ENCODE peak calls at places on chromosomes 3 and 15, in four cellular contexts. N is heart right ventricle, Z is foreskin keratinocyte, L is Panc1. B is an unnamed sample.

GRCh38 chr3:188362405-188362831 is 208.5 kb downstream of the LPP start:
- ATAC-seq in N (no peak), Z (peak), L (peak), B (no peak)

GRCh38 chr3:52724511-52724910 is 18.6 kb downstream of the SPCS1 start:
- ATAC-seq in Z (no peak), L (no peak), N (no peak), B (no peak)

GRCh38 chr3:6125520-6125919 is 735.4 kb upstream of the GRM7 start:
- ATAC-seq in N (no peak), Z (no peak), L (no peak), B (no peak)

GRCh38 chr3:133445111-133445510 is 45.3 kb downstream of the BFSP2 start:
- ATAC-seq in N (no peak), Z (no peak), L (no peak), B (no peak)

GRCh38 chr15:78790027-78790426 is 21.2 kb downstream of the ADAMTS7 start:
- ATAC-seq in L (peak), N (peak), Z (no peak), B (no peak)

GRCh38 chr3:72127843-72128242 is 342.9 kb upstream of the PROK2 start:
- ATAC-seq in Z (peak), N (no peak), L (no peak), B (no peak)

GRCh38 chr3:425094-425493 is 228.5 kb downstream of the CHL1 start:
- ATAC-seq in N (no peak), Z (no peak), L (no peak), B (no peak)

GRCh38 chr3:5294360-5294759 is 106.9 kb downstream of the EDEM1 start:
- ATAC-seq in N (no peak), L (no peak), Z (peak), B (no peak)

GRCh38 chr15:90231028-90232017 is 2.4 kb downstream of the CIB1 start:
- ATAC-seq in L (peak), Z (no peak), N (no peak), B (no peak)

GRCh38 chr15:25712961-25713355 is 150.2 kb downstream of the ATP10A start:
- ATAC-seq in Z (no peak), L (no peak), N (no peak), B (no peak)

GRCh38 chr15:101254157-101255065 is 2.6 kb upstream of the CHSY1 start:
- ATAC-seq in Z (no peak), L (no peak), N (no peak), B (no peak)

DNA sequence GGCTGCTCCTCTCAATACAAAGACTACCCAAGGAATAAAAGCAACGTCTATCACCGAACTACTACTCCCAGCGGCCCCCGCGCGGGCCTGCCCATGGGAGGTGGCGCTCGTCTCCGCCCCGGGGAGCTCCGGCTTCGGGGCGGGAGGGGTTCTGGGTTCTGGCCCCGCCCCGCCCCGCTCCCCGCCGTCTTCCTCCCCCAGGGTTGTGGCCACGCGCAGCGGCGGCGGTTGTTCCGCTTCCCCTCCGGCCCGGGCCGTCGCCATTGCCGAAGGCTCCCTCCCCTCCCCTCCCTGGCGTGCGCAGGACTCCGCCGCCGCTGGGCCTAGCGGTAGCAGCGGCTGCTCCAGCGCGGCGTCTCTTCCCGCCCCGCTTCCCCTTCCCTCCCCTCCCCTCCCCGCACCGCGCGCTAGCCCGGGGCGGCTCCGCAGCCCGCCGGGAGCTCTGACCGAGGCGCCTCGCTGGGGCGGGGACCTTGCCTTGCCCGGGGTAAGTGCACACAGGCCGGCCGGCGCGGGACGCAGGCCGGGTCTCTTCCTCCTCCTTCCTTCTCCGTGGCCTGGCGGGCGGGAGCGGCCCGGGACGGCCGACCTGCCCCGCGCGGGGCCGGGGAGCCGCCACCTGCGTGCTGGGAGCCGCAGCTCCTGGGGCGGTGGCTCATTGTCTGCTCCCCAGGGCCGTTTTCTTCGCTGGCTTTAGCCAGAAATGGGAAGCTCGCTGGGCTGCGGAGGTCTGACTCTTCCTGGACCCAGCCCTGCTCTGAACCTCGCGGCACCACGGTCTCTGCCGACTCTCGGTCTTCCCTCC is at the start of gene PAK2:
- ATAC-seq in L (peak), Z (peak), N (peak), B (peak)
- TF ChIP-seq CTCF in L (no peak), Z (peak), N (peak), B (no peak)

DNA sequence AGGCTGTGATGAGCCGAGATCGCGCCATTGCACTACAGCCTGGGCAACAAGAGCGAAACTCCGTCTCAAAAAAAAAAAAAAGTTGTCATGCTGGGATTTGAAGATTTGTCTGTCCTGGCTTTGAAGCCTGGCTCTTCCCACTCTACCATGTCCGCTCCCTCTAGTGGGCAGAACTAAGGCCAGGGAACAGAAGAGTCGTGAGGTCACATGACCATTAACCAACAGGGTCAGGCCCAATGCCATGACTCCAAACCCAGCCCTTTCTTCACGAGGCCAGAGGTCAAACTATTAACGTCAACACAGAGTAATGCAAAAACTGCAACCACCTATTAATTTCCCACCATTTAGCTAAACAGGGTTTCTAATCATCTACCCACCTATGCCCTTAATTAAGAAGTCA is 212.1 kb downstream of the ADAMTS17 start:
- ATAC-seq in Z (no peak), L (no peak), N (no peak), B (no peak)
- TF ChIP-seq CTCF in Z (peak), L (no peak), N (no peak), B (no peak)

GRCh38 chr15:38769492-38769891 is 204.9 kb upstream of the RASGRP1 start:
- ATAC-seq in Z (no peak), L (no peak), N (no peak), B (no peak)

GRCh38 chr15:38768970-38769369 is 204.4 kb upstream of the RASGRP1 start:
- ATAC-seq in Z (no peak), N (no peak), L (peak), B (no peak)
- TF ChIP-seq CTCF in Z (peak), N (peak), L (peak), B (peak)

GRCh38 chr3:101567528-101568317 is 6.1 kb downstream of the TRMT10C start:
- ATAC-seq in Z (no peak), L (no peak), N (no peak), B (no peak)

GRCh38 chr3:101556064-101556463 is 5.6 kb upstream of the TRMT10C start:
- ATAC-seq in Z (no peak), L (no peak), N (no peak), B (no peak)

GRCh38 chr3:101561630-101562328 is at the start of gene TRMT10C:
- ATAC-seq in N (peak), Z (peak), L (peak), B (peak)
- TF ChIP-seq CTCF in N (no peak), Z (no peak), L (no peak), B (no peak)

DNA sequence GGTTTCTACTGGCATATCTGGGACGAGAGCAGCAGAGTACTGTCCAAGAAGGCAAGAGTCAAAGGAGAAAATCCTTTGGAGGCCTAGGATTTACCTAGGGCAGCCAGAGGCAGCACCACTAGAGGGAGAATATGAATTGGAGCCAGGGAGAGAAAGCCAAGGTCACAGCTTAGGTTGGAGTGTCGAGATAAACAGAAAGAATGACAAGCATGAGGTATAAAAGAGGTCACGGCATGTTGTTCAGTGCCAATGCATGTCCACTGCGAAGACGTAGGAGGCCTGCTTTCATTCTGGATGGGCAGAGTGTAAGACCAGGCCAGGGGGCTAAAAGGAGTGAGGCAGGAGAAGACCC is 47.2 kb downstream of the THBS1 start:
- ATAC-seq in Z (no peak), N (peak), L (no peak), B (no peak)
- TF ChIP-seq CTCF in Z (peak), N (peak), L (no peak), B (no peak)

DNA sequence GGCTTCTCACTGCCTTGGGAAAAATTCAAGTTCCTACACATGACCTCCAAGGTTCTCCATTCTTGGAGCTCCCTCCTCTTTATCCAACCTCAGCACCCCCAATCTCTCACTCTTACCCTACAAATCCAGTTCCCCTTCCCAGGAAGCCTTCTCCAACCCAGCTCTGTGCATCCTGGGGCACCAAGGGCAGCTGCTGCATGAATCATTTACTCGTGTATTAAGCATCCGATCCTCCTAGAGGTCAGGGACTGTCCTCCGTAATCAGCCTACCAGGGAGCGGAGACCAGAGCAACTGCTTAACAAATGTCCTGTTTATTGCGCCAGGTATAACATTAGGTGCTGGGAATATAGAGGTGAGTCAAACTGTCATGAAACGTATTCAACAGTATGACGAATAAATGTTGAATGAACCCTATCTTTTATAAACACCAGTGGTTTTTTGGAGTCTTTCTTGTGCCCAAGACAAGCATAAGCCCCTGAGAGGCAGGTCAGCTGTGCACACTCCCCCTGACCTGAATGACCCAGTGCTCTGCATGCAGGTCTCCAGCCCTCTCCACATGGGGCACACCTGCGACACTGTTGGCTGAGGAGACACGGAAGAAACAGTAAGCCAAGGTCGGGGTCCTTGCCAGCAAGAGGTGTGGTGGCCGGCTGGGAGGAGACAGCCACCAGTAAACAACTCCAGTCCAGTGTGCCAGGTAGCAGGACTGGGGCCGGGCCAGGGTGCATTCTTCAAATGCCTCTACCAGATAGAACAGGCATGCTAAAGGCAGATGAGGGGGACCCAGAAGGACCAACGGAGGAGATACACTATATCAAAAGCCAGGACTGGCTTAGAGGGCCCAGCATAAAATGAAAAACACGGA is 27.6 kb downstream of the ANP32A start:
- ATAC-seq in Z (no peak), L (no peak), N (no peak), B (no peak)
- TF ChIP-seq CTCF in Z (no peak), L (no peak), N (no peak), B (no peak)

DNA sequence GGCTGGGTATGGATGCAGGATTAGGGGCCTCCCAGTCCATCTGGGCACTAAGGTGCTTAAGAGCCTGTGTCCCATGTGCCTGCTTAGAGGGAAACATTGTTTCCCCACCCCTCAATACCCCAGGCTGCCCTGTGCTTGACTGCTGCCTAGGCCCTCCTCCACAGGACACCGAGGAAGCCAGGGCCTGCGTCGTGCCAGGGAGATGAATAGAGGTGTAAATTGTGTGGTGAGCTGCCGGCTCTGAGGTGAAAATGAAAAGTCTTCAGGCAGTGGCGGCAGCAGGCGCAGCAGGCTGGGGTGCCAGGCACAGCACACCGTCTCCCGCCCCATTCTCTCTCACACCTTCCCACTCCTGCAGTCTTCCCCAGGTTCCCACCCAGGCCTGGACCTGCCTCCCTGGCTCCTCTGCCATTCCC is 13.9 kb upstream of the GRM2 start:
- ATAC-seq in L (no peak), N (no peak), Z (no peak), B (no peak)
- TF ChIP-seq CTCF in L (no peak), N (no peak), Z (no peak), B (no peak)

GRCh38 chr3:171458857-171459129 is 1.4 kb downstream of the TNIK start:
- ATAC-seq in L (no peak), N (no peak), Z (no peak), B (no peak)

GRCh38 chr3:171459942-171460225 is 321 bp downstream of the TNIK start:
- ATAC-seq in N (no peak), L (peak), Z (peak), B (no peak)

GRCh38 chr3:171459130-171459941 is 869 bp downstream of the TNIK start:
- ATAC-seq in Z (peak), L (peak), N (peak), B (peak)

GRCh38 chr3:171461087-171461917 is 1.1 kb upstream of the TNIK start:
- ATAC-seq in L (peak), N (no peak), Z (peak), B (peak)

GRCh38 chr3:171460226-171461086 is at the start of gene TNIK:
- ATAC-seq in N (peak), Z (peak), L (peak), B (peak)
- TF ChIP-seq CTCF in N (peak), Z (peak), L (peak), B (peak)

B was measured in gastroesophageal sphincter.